ENCODE peak calls at places on chromosomes 7 and 10, in nine cellular contexts. One of them, this sample, is unnamed.

GRCh38 chr7:129271500-129272355 is 46.9 kb downstream of the AHCYL2 start:
- DNase-seq in GM20000: peak; percentile 56
- DNase-seq in CD4-positive, alpha-beta memory T cell: peak; percentile 73
- DNase-seq in DMS153: no peak
- DNase-seq in lower leg skin: no peak
- DNase-seq in Kasumi-1: peak; percentile 78
- DNase-seq in right cardiac atrium: no peak
- DNase-seq in NCI-H1048: no peak
- DNase-seq in brain microvascular endothelial cell: peak; percentile 48
- DNase-seq in this sample: no peak

GRCh38 chr7:109579876-109580275 is 1010.2 kb downstream of the DNAJB9 start:
- DNase-seq in DMS153: no peak
- DNase-seq in NCI-H1048: no peak
- DNase-seq in GM20000: no peak
- DNase-seq in right cardiac atrium: no peak
- DNase-seq in brain microvascular endothelial cell: no peak
- DNase-seq in lower leg skin: no peak
- DNase-seq in CD4-positive, alpha-beta memory T cell: no peak
- DNase-seq in Kasumi-1: peak; percentile 2
- DNase-seq in this sample: no peak

GRCh38 chr7:121302214-121302745 is 26.5 kb upstream of the WNT16 start:
- DNase-seq in NCI-H1048: no peak
- DNase-seq in right cardiac atrium: no peak
- DNase-seq in CD4-positive, alpha-beta memory T cell: no peak
- DNase-seq in brain microvascular endothelial cell: peak; percentile 83
- DNase-seq in DMS153: no peak
- DNase-seq in Kasumi-1: no peak
- DNase-seq in GM20000: no peak
- DNase-seq in lower leg skin: no peak
- DNase-seq in this sample: no peak

GRCh38 chr10:107806006-107806405 is 641.5 kb upstream of the SORCS1 start:
- DNase-seq in brain microvascular endothelial cell: no peak
- DNase-seq in CD4-positive, alpha-beta memory T cell: no peak
- DNase-seq in lower leg skin: no peak
- DNase-seq in Kasumi-1: no peak
- DNase-seq in right cardiac atrium: no peak
- DNase-seq in DMS153: no peak
- DNase-seq in GM20000: no peak
- DNase-seq in NCI-H1048: no peak
- DNase-seq in this sample: no peak

GRCh38 chr10:93386496-93387369 is 95.4 kb downstream of the MYOF start:
- DNase-seq in Kasumi-1: no peak
- DNase-seq in NCI-H1048: no peak
- DNase-seq in CD4-positive, alpha-beta memory T cell: peak; percentile 16
- DNase-seq in right cardiac atrium: peak; percentile 45
- DNase-seq in GM20000: no peak
- DNase-seq in DMS153: no peak
- DNase-seq in brain microvascular endothelial cell: peak; percentile 25
- DNase-seq in lower leg skin: no peak
- DNase-seq in this sample: no peak

GRCh38 chr10:35822316-35822715 is 180.2 kb upstream of the FZD8 start:
- DNase-seq in right cardiac atrium: peak; percentile 97
- DNase-seq in Kasumi-1: no peak
- DNase-seq in GM20000: no peak
- DNase-seq in brain microvascular endothelial cell: peak; percentile 47
- DNase-seq in DMS153: peak; percentile 35
- DNase-seq in CD4-positive, alpha-beta memory T cell: no peak
- DNase-seq in NCI-H1048: no peak
- DNase-seq in lower leg skin: peak; percentile 96
- DNase-seq in this sample: peak; percentile 46

GRCh38 chr7:52355059-52355458 is 680.4 kb upstream of the POM121L12 start:
- DNase-seq in NCI-H1048: no peak
- DNase-seq in right cardiac atrium: no peak
- DNase-seq in DMS153: no peak
- DNase-seq in lower leg skin: no peak
- DNase-seq in brain microvascular endothelial cell: no peak
- DNase-seq in CD4-positive, alpha-beta memory T cell: no peak
- DNase-seq in Kasumi-1: no peak
- DNase-seq in GM20000: no peak
- DNase-seq in this sample: no peak

GRCh38 chr10:71569775-71570588 is 149.6 kb downstream of the C10orf105 start:
- DNase-seq in DMS153: no peak
- DNase-seq in lower leg skin: peak; percentile 93
- DNase-seq in right cardiac atrium: peak; percentile 77
- DNase-seq in NCI-H1048: peak; percentile 36
- DNase-seq in GM20000: peak; percentile 82
- DNase-seq in CD4-positive, alpha-beta memory T cell: peak; percentile 66
- DNase-seq in Kasumi-1: peak; percentile 70
- DNase-seq in brain microvascular endothelial cell: peak; percentile 34
- DNase-seq in this sample: peak; percentile 76

GRCh38 chr10:91796332-91797076 is 1.7 kb upstream of the TNKS2 start:
- DNase-seq in Kasumi-1: peak; percentile 46
- DNase-seq in NCI-H1048: no peak
- DNase-seq in GM20000: peak; percentile 43
- DNase-seq in CD4-positive, alpha-beta memory T cell: peak; percentile 48
- DNase-seq in right cardiac atrium: peak; percentile 61
- DNase-seq in DMS153: peak; percentile 16
- DNase-seq in brain microvascular endothelial cell: no peak
- DNase-seq in lower leg skin: no peak
- DNase-seq in this sample: peak; percentile 55

GRCh38 chr10:62980697-62981495 is 152.2 kb upstream of the NRBF2 start:
- DNase-seq in lower leg skin: no peak
- DNase-seq in Kasumi-1: no peak
- DNase-seq in right cardiac atrium: no peak
- DNase-seq in NCI-H1048: no peak
- DNase-seq in DMS153: peak; percentile 3
- DNase-seq in brain microvascular endothelial cell: no peak
- DNase-seq in CD4-positive, alpha-beta memory T cell: no peak
- DNase-seq in GM20000: no peak
- DNase-seq in this sample: no peak

GRCh38 chr10:105691811-105692210 is 1050.7 kb downstream of the SORCS3 start:
- DNase-seq in lower leg skin: no peak
- DNase-seq in GM20000: no peak
- DNase-seq in NCI-H1048: peak; percentile 41
- DNase-seq in DMS153: no peak
- DNase-seq in brain microvascular endothelial cell: no peak
- DNase-seq in Kasumi-1: no peak
- DNase-seq in CD4-positive, alpha-beta memory T cell: no peak
- DNase-seq in right cardiac atrium: no peak
- DNase-seq in this sample: no peak

GRCh38 chr7:18508441-18509427 is 13.2 kb downstream of the HDAC9 start:
- DNase-seq in DMS153: peak; percentile 62
- DNase-seq in lower leg skin: no peak
- DNase-seq in right cardiac atrium: no peak
- DNase-seq in CD4-positive, alpha-beta memory T cell: no peak
- DNase-seq in brain microvascular endothelial cell: peak; percentile 93
- DNase-seq in Kasumi-1: no peak
- DNase-seq in GM20000: no peak
- DNase-seq in NCI-H1048: peak; percentile 66
- DNase-seq in this sample: no peak

GRCh38 chr10:100370976-100371706 is 24.1 kb downstream of the SCD start:
- DNase-seq in brain microvascular endothelial cell: peak; percentile 90
- DNase-seq in Kasumi-1: peak; percentile 79
- DNase-seq in lower leg skin: peak; percentile 96
- DNase-seq in NCI-H1048: no peak
- DNase-seq in GM20000: peak; percentile 48
- DNase-seq in CD4-positive, alpha-beta memory T cell: peak; percentile 43
- DNase-seq in right cardiac atrium: peak; percentile 95
- DNase-seq in DMS153: no peak
- DNase-seq in this sample: peak; percentile 53

GRCh38 chr10:13877154-13877909 is 290.6 kb downstream of the PRPF18 start:
- DNase-seq in GM20000: no peak
- DNase-seq in Kasumi-1: no peak
- DNase-seq in brain microvascular endothelial cell: no peak
- DNase-seq in DMS153: no peak
- DNase-seq in NCI-H1048: no peak
- DNase-seq in CD4-positive, alpha-beta memory T cell: no peak
- DNase-seq in lower leg skin: peak; percentile 91
- DNase-seq in right cardiac atrium: peak; percentile 90
- DNase-seq in this sample: no peak

GRCh38 chr10:84540617-84541288 is 212.4 kb downstream of the CCSER2 start:
- DNase-seq in DMS153: no peak
- DNase-seq in CD4-positive, alpha-beta memory T cell: peak; percentile 61
- DNase-seq in Kasumi-1: peak; percentile 45
- DNase-seq in NCI-H1048: peak; percentile 6
- DNase-seq in right cardiac atrium: peak; percentile 81
- DNase-seq in lower leg skin: peak; percentile 93
- DNase-seq in GM20000: peak; percentile 84
- DNase-seq in brain microvascular endothelial cell: peak; percentile 69
- DNase-seq in this sample: peak; percentile 33

GRCh38 chr7:144027070-144027469 is 21.7 kb upstream of the OR2A5 start:
- DNase-seq in right cardiac atrium: no peak
- DNase-seq in brain microvascular endothelial cell: no peak
- DNase-seq in lower leg skin: no peak
- DNase-seq in CD4-positive, alpha-beta memory T cell: no peak
- DNase-seq in DMS153: peak; percentile 10
- DNase-seq in NCI-H1048: no peak
- DNase-seq in Kasumi-1: peak; percentile 44
- DNase-seq in GM20000: no peak
- DNase-seq in this sample: no peak

GRCh38 chr10:72328045-72328828 is 26.5 kb downstream of the DNAJB12 start:
- DNase-seq in brain microvascular endothelial cell: peak; percentile 52
- DNase-seq in NCI-H1048: no peak
- DNase-seq in Kasumi-1: peak; percentile 59
- DNase-seq in lower leg skin: peak; percentile 92
- DNase-seq in DMS153: peak; percentile 33
- DNase-seq in GM20000: peak; percentile 52
- DNase-seq in CD4-positive, alpha-beta memory T cell: no peak
- DNase-seq in right cardiac atrium: peak; percentile 89
- DNase-seq in this sample: peak; percentile 75

GRCh38 chr10:127155221-127155620 is 41.2 kb downstream of the INSYN2A start:
- DNase-seq in DMS153: no peak
- DNase-seq in lower leg skin: no peak
- DNase-seq in Kasumi-1: no peak
- DNase-seq in NCI-H1048: no peak
- DNase-seq in CD4-positive, alpha-beta memory T cell: no peak
- DNase-seq in GM20000: no peak
- DNase-seq in brain microvascular endothelial cell: peak; percentile 43
- DNase-seq in right cardiac atrium: no peak
- DNase-seq in this sample: no peak

GRCh38 chr10:113476191-113476590 is 76.7 kb upstream of the HABP2 start:
- DNase-seq in Kasumi-1: no peak
- DNase-seq in brain microvascular endothelial cell: no peak
- DNase-seq in NCI-H1048: no peak
- DNase-seq in GM20000: no peak
- DNase-seq in lower leg skin: no peak
- DNase-seq in right cardiac atrium: no peak
- DNase-seq in DMS153: no peak
- DNase-seq in CD4-positive, alpha-beta memory T cell: no peak
- DNase-seq in this sample: peak; percentile 27

GRCh38 chr10:74960670-74961069 is 134.3 kb downstream of the KAT6B start:
- DNase-seq in GM20000: no peak
- DNase-seq in DMS153: no peak
- DNase-seq in right cardiac atrium: no peak
- DNase-seq in NCI-H1048: no peak
- DNase-seq in Kasumi-1: no peak
- DNase-seq in CD4-positive, alpha-beta memory T cell: no peak
- DNase-seq in brain microvascular endothelial cell: no peak
- DNase-seq in lower leg skin: no peak
- DNase-seq in this sample: no peak

GRCh38 chr7:38070718-38071117 is 107.3 kb upstream of the STARD3NL start:
- DNase-seq in NCI-H1048: no peak
- DNase-seq in lower leg skin: no peak
- DNase-seq in Kasumi-1: peak; percentile 64
- DNase-seq in CD4-positive, alpha-beta memory T cell: no peak
- DNase-seq in brain microvascular endothelial cell: peak; percentile 67
- DNase-seq in right cardiac atrium: no peak
- DNase-seq in DMS153: peak; percentile 29
- DNase-seq in GM20000: no peak
- DNase-seq in this sample: no peak

GRCh38 chr7:78073470-78074382 is 275.2 kb downstream of the PHTF2 start:
- DNase-seq in Kasumi-1: no peak
- DNase-seq in right cardiac atrium: no peak
- DNase-seq in lower leg skin: no peak
- DNase-seq in DMS153: peak; percentile 18
- DNase-seq in brain microvascular endothelial cell: no peak
- DNase-seq in CD4-positive, alpha-beta memory T cell: no peak
- DNase-seq in GM20000: no peak
- DNase-seq in NCI-H1048: no peak
- DNase-seq in this sample: no peak

GRCh38 chr7:140512317-140513000 is 33.2 kb upstream of the MKRN1 start:
- DNase-seq in Kasumi-1: no peak
- DNase-seq in NCI-H1048: no peak
- DNase-seq in DMS153: peak; percentile 84
- DNase-seq in CD4-positive, alpha-beta memory T cell: no peak
- DNase-seq in right cardiac atrium: peak; percentile 73
- DNase-seq in GM20000: no peak
- DNase-seq in lower leg skin: no peak
- DNase-seq in brain microvascular endothelial cell: no peak
- DNase-seq in this sample: peak; percentile 58

GRCh38 chr10:59336632-59337031 is 25.7 kb downstream of the FAM13C start:
- DNase-seq in DMS153: no peak
- DNase-seq in Kasumi-1: no peak
- DNase-seq in brain microvascular endothelial cell: peak; percentile 19
- DNase-seq in GM20000: no peak
- DNase-seq in NCI-H1048: no peak
- DNase-seq in CD4-positive, alpha-beta memory T cell: no peak
- DNase-seq in lower leg skin: no peak
- DNase-seq in right cardiac atrium: no peak
- DNase-seq in this sample: no peak

This sample was measured in ovary.